ENCODE peak calls at places on chromosome 17, in five cellular contexts. B, U, T, S and C are unnamed samples.

GRCh38 chr17:1179635-1180433 is at the start of gene ABR:
- DNase-seq in B (peak; percentile 92), U (peak; percentile 68), T (peak; percentile 54), S (peak; percentile 34), C (no peak)

GRCh38 chr17:75785016-75785769 is 587 bp downstream of the UNK start:
- DNase-seq in B (peak; percentile 97), U (peak; percentile 89), T (peak; percentile 69), S (peak; percentile 94), C (peak; percentile 85)

GRCh38 chr17:48333034-48333491 is 97.0 kb downstream of the SKAP1 start:
- DNase-seq in B (no peak), U (no peak), T (no peak), S (no peak), C (no peak)

GRCh38 chr17:3964203-3965122 is at the start of gene ATP2A3:
- DNase-seq in B (peak; percentile 92), U (no peak), T (peak; percentile 69), S (peak; percentile 36), C (peak; percentile 30)

GRCh38 chr17:40646791-40647548 is 648 bp downstream of the SMARCE1 start:
- DNase-seq in B (no peak), U (no peak), T (peak; percentile 69), S (no peak), C (no peak)

GRCh38 chr17:49993423-49994037 is 1.5 kb downstream of the DLX3 start:
- DNase-seq in B (no peak), U (no peak), T (no peak), S (no peak), C (no peak)

GRCh38 chr17:45144199-45145034 is 3.9 kb upstream of the HEXIM1 start:
- DNase-seq in B (peak; percentile 89), U (peak; percentile 74), T (no peak), S (peak; percentile 50), C (no peak)

GRCh38 chr17:49067163-49067562 is 65.4 kb upstream of the B4GALNT2 start:
- DNase-seq in B (no peak), U (no peak), T (no peak), S (no peak), C (no peak)

GRCh38 chr17:50630524-50631194 is 4.0 kb upstream of the ABCC3 start:
- DNase-seq in B (peak; percentile 89), U (no peak), T (peak; percentile 90), S (peak; percentile 88), C (no peak)

GRCh38 chr17:36937001-36937960 is at the start of gene LHX1:
- DNase-seq in B (no peak), U (no peak), T (no peak), S (no peak), C (no peak)

GRCh38 chr17:324151-324571 is 28.4 kb downstream of the RPH3AL start:
- DNase-seq in B (peak; percentile 80), U (no peak), T (no peak), S (no peak), C (no peak)

GRCh38 chr17:29112780-29113295 is 67.4 kb downstream of the MYO18A start:
- DNase-seq in B (peak; percentile 41), U (peak; percentile 84), T (no peak), S (peak; percentile 48), C (no peak)

GRCh38 chr17:65730711-65731169 is 169.3 kb upstream of the AXIN2 start:
- DNase-seq in B (no peak), U (peak; percentile 17), T (no peak), S (no peak), C (no peak)

GRCh38 chr17:28416703-28417311 is 10.8 kb upstream of the SLC46A1 start:
- DNase-seq in B (no peak), U (no peak), T (peak; percentile 73), S (peak; percentile 73), C (no peak)

GRCh38 chr17:79224903-79225302 is 150.3 kb downstream of the ENGASE start:
- DNase-seq in B (no peak), U (no peak), T (no peak), S (no peak), C (no peak)

GRCh38 chr17:77203436-77203835 is 62.7 kb downstream of the SEC14L1 start:
- DNase-seq in B (no peak), U (no peak), T (no peak), S (no peak), C (no peak)

GRCh38 chr17:19501219-19501618 is 32.4 kb upstream of the SLC47A1 start:
- DNase-seq in B (no peak), U (no peak), T (no peak), S (no peak), C (no peak)

GRCh38 chr17:55237268-55237667 is 27.5 kb upstream of the HLF start:
- DNase-seq in B (no peak), U (no peak), T (no peak), S (no peak), C (no peak)

GRCh38 chr17:63474914-63475460 is 1.9 kb upstream of the ACE start:
- DNase-seq in B (peak; percentile 15), U (no peak), T (no peak), S (no peak), C (no peak)

GRCh38 chr17:63075969-63076368 is 109.9 kb downstream of the TANC2 start:
- DNase-seq in B (no peak), U (no peak), T (no peak), S (no peak), C (no peak)

GRCh38 chr17:38798614-38799500 is 499 bp downstream of the PIP4K2B start:
- DNase-seq in B (peak; percentile 84), U (peak; percentile 52), T (peak; percentile 50), S (no peak), C (peak; percentile 65)

GRCh38 chr17:64341181-64341580 is 49.5 kb downstream of the PECAM1 start:
- DNase-seq in B (peak; percentile 19), U (no peak), T (no peak), S (no peak), C (no peak)

GRCh38 chr17:38730526-38731379 is 612 bp downstream of the CISD3 start:
- DNase-seq in B (peak; percentile 90), U (peak; percentile 80), T (peak; percentile 61), S (peak; percentile 88), C (no peak)

GRCh38 chr17:64061157-64061898 is 40.9 kb upstream of the ICAM2 start:
- DNase-seq in B (no peak), U (no peak), T (no peak), S (no peak), C (no peak)

GRCh38 chr17:67475161-67475887 is 98.2 kb downstream of the PITPNC1 start:
- DNase-seq in B (peak; percentile 87), U (peak; percentile 74), T (peak; percentile 85), S (peak; percentile 89), C (peak; percentile 74)

GRCh38 chr17:61248399-61248798 is 151.2 kb upstream of the TBX2 start:
- DNase-seq in B (no peak), U (no peak), T (no peak), S (peak; percentile 34), C (no peak)

GRCh38 chr17:67492824-67493490 is 115.9 kb downstream of the PITPNC1 start:
- DNase-seq in B (no peak), U (no peak), T (no peak), S (no peak), C (no peak)

DNA sequence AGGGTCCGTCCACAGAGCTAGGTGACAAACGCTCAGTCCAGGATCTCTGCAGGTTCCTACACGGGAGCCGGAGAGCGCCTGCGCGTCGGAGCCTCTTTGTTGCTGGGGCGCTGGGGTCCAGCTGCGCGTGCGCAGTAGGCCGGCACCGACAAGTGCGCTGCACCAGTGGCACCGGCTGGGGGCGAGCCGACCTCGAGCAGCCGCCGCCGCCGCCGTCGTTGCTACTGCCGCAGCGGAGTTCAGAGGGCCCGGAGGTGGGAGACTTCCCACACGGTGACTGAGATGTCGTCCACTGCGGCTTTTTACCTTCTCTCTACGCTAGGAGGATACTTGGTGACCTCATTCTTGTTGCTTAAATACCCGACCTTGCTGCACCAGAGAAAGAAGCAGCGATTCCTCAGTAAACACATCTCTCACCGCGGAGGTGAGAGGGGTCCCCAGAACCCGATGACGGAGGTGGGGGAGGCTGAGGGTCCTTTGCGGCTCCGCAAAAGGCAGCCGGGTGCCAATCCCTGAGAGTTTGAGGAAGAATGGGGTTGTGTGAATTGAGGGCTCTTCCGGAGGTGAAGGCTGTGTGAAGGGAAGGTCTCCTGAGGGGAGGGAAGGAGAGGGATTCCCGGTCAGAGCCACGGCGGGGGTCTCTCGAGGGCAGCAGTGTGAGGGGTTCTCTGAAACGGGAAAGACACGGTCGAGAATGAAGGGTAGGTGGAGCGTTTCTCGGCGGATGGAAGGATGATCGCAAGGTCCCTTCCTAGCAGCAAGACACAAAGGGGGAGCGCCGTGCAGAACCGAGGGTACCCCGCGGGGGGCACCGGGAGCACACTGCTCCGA is at the start of gene GDPD1:
- DNase-seq in B (peak; percentile 100), U (peak; percentile 96), T (peak; percentile 94), S (peak; percentile 97), C (peak; percentile 94)
- TF ChIP-seq CTCF in B (peak; percentile 80), U (peak; percentile 67), T (peak; percentile 71), S (peak; percentile 57), C (peak; percentile 87)

DNA sequence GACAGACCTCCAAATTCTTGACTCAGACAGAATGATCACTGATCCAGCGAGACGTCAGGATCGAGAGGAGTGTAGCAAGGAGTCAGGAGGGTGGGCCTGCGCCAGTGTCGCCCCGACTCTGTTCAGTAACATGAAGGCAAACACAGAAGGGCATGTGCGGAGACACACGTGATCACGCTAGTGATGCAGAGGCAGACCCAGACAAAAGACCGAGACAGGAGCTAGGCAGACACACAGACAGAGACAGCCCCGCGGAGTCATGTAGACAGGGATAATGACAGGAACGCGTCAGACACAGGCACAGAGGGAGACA is 7.2 kb downstream of the KDM6B start:
- DNase-seq in B (no peak), U (no peak), T (no peak), S (no peak), C (no peak)
- H3K27ac ChIP-seq in B (peak overlapping the region; percentile 99), U (peak overlapping the region; percentile 99), T (peak overlapping the region; percentile 96), S (peak overlapping the region; percentile 90), C (peak overlapping the region; percentile 97)

GRCh38 chr17:72120878-72121163 is at the start of gene SOX9:
- DNase-seq in B (peak; percentile 85), U (peak; percentile 81), T (peak; percentile 100), S (peak; percentile 95), C (peak; percentile 97)

GRCh38 chr17:72122002-72122310 is 1.1 kb downstream of the SOX9 start:
- DNase-seq in B (no peak), U (no peak), T (peak; percentile 65), S (no peak), C (no peak)

GRCh38 chr17:72122336-72122667 is 1.5 kb downstream of the SOX9 start:
- DNase-seq in B (no peak), U (no peak), T (no peak), S (no peak), C (no peak)

GRCh38 chr17:72119963-72120877 is 600 bp upstream of the SOX9 start:
- DNase-seq in B (peak; percentile 74), U (peak; percentile 33), T (peak; percentile 59), S (peak; percentile 59), C (peak; percentile 79)

GRCh38 chr17:72121164-72122001 is 563 bp downstream of the SOX9 start:
- DNase-seq in B (peak; percentile 86), U (peak; percentile 48), T (peak; percentile 60), S (peak; percentile 57), C (peak; percentile 76)
- TF ChIP-seq CTCF in B (no peak), U (no peak), T (peak; percentile 14), S (no peak), C (peak; percentile 25)

DNA sequence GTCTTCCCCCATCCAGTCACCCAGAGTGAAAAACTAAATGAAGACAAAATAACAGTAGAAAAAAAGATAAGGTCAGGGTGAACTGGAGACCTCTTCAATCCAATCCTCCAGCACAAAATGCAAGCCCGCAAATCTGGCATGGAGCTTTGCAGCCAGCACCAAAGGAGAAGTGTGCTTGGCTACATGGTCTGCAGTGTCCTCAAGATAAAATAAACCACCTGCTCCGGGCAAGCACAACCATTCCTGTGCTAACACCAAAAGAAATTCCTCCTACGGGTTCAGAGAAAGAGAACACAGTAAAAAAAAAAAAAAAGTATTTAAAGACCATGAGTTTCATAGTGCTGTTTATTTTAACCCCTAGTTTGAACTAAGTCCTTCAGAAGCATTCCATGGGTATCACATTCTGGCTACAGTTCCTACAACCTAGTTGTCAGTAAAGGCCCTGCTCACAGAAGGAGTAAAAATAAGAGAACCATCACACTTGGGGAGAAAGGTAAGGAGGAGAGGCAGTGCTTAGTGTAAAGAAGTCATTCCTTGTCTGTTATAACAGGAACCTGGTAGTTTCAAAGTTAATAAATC is 109.1 kb downstream of the GAS7 start:
- DNase-seq in B (no peak), U (no peak), T (no peak), S (no peak), C (no peak)
- H3K27ac ChIP-seq in B (no peak overlapping the region), U (no peak overlapping the region), T (no peak overlapping the region), S (no peak overlapping the region), C (no peak overlapping the region)